ENCODE peak calls at places on chromosomes 4 and X, in eight cellular contexts. N, S, W, Y, K, V, Z and F are unnamed samples.

GRCh38 chr4:78356251-78356650 is 195.3 kb upstream of the ANXA3 start:
- DNase-seq in N (no peak), S (no peak), W (no peak), Y (no peak), K (no peak), V (no peak), Z (no peak), F (no peak)

GRCh38 chr4:48653217-48654014 is 126.7 kb downstream of the FRYL start:
- DNase-seq in N (peak; percentile 20), S (peak; percentile 39), W (peak; percentile 19), Y (no peak), K (no peak), V (peak; percentile 27), Z (peak; percentile 57), F (no peak)

GRCh38 chr4:19678763-19679162 is 572.9 kb upstream of the SLIT2 start:
- DNase-seq in N (no peak), S (no peak), W (no peak), Y (no peak), K (no peak), V (no peak), Z (no peak), F (no peak)

GRCh38 chr4:10089346-10089745 is 27.3 kb downstream of the WDR1 start:
- DNase-seq in N (no peak), S (no peak), W (no peak), Y (no peak), K (no peak), V (no peak), Z (peak; percentile 19), F (peak; percentile 83)

GRCh38 chrX:131795442-131796229 is 227.5 kb upstream of the STK26 start:
- DNase-seq in N (no peak), S (no peak), W (no peak), Y (no peak), K (no peak), V (no peak), Z (no peak), F (no peak)

GRCh38 chr4:53863163-53863562 is 201.2 kb downstream of the CHIC2 start:
- DNase-seq in N (no peak), S (peak; percentile 37), W (peak; percentile 34), Y (no peak), K (no peak), V (no peak), Z (peak; percentile 32), F (no peak)

GRCh38 chrX:17703201-17703600 is 34.1 kb upstream of the SCML1 start:
- DNase-seq in N (no peak), S (no peak), W (no peak), Y (peak; percentile 36), K (no peak), V (no peak), Z (no peak), F (no peak)

GRCh38 chrX:536616-537015 is 94.0 kb upstream of the SHOX start:
- DNase-seq in N (no peak), S (no peak), W (no peak), Y (no peak), K (no peak), V (no peak), Z (no peak), F (no peak)

GRCh38 chr4:63529581-63529980 is 879.7 kb downstream of the TECRL start:
- DNase-seq in N (no peak), S (no peak), W (no peak), Y (no peak), K (no peak), V (no peak), Z (no peak), F (no peak)

GRCh38 chr4:55754754-55755350 is 64.7 kb upstream of the EXOC1L start:
- DNase-seq in N (no peak), S (no peak), W (no peak), Y (peak; percentile 28), K (no peak), V (no peak), Z (no peak), F (no peak)

GRCh38 chr4:139858436-139859225 is 193.0 kb downstream of the MGST2 start:
- DNase-seq in N (no peak), S (no peak), W (no peak), Y (no peak), K (no peak), V (no peak), Z (no peak), F (no peak)

GRCh38 chr4:183504064-183504929 is 561 bp upstream of the ING2 start:
- DNase-seq in N (peak; percentile 99), S (peak; percentile 98), W (peak; percentile 97), Y (peak; percentile 99), K (peak; percentile 98), V (peak; percentile 99), Z (peak; percentile 100), F (peak; percentile 100)

GRCh38 chr4:2662598-2662997 is 93.5 kb downstream of the TNIP2 start:
- DNase-seq in N (no peak), S (no peak), W (no peak), Y (no peak), K (no peak), V (no peak), Z (no peak), F (no peak)

GRCh38 chr4:17468638-17469221 is 43.2 kb downstream of the QDPR start:
- DNase-seq in N (peak; percentile 70), S (peak; percentile 68), W (no peak), Y (peak; percentile 60), K (peak; percentile 15), V (no peak), Z (peak; percentile 20), F (no peak)

GRCh38 chrX:39416547-39417262 is 615.4 kb downstream of the MID1IP1 start:
- DNase-seq in N (no peak), S (no peak), W (no peak), Y (no peak), K (peak; percentile 24), V (no peak), Z (no peak), F (no peak)

GRCh38 chr4:184268574-184269160 is 51.0 kb upstream of the ENPP6 start:
- DNase-seq in N (no peak), S (no peak), W (no peak), Y (no peak), K (peak; percentile 44), V (no peak), Z (no peak), F (no peak)

GRCh38 chr4:174631901-174632758 is 109.8 kb upstream of the HPGD start:
- DNase-seq in N (peak; percentile 61), S (peak; percentile 46), W (no peak), Y (peak; percentile 36), K (peak; percentile 49), V (no peak), Z (no peak), F (no peak)

GRCh38 chr4:174629265-174629664 is 107.0 kb upstream of the HPGD start:
- DNase-seq in N (no peak), S (no peak), W (no peak), Y (no peak), K (no peak), V (no peak), Z (no peak), F (no peak)

GRCh38 chr4:174628206-174628605 is 105.9 kb upstream of the HPGD start:
- DNase-seq in N (no peak), S (no peak), W (no peak), Y (no peak), K (no peak), V (no peak), Z (no peak), F (no peak)

GRCh38 chr4:174635732-174636131 is 113.4 kb upstream of the HPGD start:
- DNase-seq in N (no peak), S (no peak), W (no peak), Y (no peak), K (no peak), V (no peak), Z (no peak), F (no peak)

DNA sequence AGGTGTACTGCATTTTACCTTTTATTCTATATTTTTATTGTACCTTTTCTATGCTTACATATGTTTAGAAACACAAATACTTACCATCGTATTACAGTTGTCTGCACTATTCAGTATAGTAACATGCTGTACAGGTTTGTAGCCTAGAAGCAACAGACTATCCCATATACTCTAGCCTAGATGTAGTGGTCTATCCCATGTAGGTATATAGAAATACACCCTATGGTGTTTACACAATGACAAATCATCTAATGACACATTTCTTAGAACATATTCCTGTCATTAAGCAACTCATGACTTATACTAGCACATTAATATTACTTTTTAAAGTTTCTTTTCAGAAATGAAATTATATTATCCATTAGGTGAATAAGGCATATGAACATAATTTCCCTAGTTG is 111.1 kb upstream of the HPGD start:
- DNase-seq in N (no peak), S (no peak), W (no peak), Y (no peak), K (no peak), V (no peak), Z (no peak), F (no peak)
- H3K27ac ChIP-seq in N (no peak overlapping the region), S (no peak overlapping the region), W (no peak overlapping the region), Y (no peak overlapping the region), K (no peak overlapping the region), V (no peak overlapping the region), Z (no peak overlapping the region), F (no peak overlapping the region)

GRCh38 chr4:65502151-65502691 is 168.1 kb downstream of the EPHA5 start:
- DNase-seq in N (no peak), S (no peak), W (no peak), Y (peak; percentile 83), K (no peak), V (no peak), Z (no peak), F (no peak)
- H3K27ac ChIP-seq in N (no peak overlapping the region), S (no peak overlapping the region), W (no peak overlapping the region), Y (peak overlapping the region; percentile 59), K (no peak overlapping the region), V (no peak overlapping the region), Z (no peak overlapping the region), F (no peak overlapping the region)

DNA sequence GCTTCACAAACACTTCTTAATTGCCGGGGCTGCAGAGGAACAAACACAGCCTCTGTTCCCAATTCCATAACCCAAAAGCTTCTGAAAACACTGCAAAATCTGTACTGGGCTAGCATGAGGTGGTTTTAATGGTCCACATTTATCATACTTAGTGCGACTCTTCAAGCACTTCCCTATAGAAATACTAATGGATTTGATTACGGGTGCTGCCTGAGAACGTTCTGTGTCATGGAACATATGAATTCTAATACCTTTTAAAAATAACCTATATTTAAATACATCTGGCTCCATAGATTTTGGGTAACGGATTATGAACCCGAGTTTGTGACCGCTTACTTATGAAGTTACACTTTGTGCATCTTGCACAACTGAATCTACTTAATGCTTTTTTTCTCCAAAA is 35.4 kb upstream of the STS start:
- DNase-seq in N (no peak), S (no peak), W (no peak), Y (no peak), K (no peak), V (no peak), Z (no peak), F (no peak)
- H3K27ac ChIP-seq in N (no peak overlapping the region), S (no peak overlapping the region), W (no peak overlapping the region), Y (no peak overlapping the region), K (peak overlapping the region; percentile 100), V (no peak overlapping the region), Z (no peak overlapping the region), F (no peak overlapping the region)

DNA sequence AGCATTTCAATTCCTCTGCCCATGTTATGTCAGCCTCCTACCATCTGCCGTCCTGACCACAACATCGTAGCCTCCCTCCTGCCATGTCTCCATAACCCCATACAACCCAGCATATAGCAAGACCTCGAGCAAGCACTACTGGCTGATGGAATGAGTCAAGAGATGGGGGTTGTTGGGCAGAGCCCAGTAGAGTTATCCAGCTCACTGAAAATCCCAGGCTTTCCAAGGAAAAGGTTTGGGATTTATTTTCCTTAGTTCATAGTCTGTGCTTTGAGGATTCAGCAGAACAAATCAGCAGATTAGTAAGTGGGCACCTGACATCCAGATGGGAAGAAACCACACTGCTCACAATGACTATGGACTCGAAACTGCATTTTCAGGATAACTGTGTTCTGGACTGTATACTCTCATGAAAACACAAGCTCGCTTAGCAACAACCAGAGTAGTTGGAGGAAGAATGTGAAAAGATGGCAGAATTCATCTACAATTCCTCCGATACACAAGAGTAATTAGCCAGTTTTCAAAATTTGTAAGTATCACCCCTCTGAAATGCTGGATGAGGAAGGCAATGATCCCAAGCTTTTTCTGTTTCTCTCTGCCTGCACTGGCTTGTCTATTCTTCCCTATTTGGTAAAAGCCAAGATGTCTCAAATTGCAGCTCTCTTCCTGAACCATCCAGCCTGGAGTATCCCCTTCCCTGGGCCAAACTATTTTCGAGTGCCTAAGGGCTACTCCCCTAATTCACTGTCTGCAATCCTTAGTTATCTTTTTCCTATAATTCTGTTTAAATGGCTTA is 186.2 kb upstream of the TBL1X start:
- DNase-seq in N (no peak), S (no peak), W (no peak), Y (no peak), K (no peak), V (no peak), Z (no peak), F (no peak)
- H3K27ac ChIP-seq in N (no peak overlapping the region), S (no peak overlapping the region), W (no peak overlapping the region), Y (no peak overlapping the region), K (no peak overlapping the region), V (no peak overlapping the region), Z (peak overlapping the region; percentile 5), F (no peak overlapping the region)